ENCODE peak calls at places on chromosomes 5 and 9, in six cellular contexts. H, V, T, P, D and B are unnamed samples.

GRCh38 chr5:125604104-125604503 is 819.1 kb upstream of the GRAMD2B start:
- DNase-seq in H (no peak), V (no peak), T (no peak), P (no peak), D (no peak), B (no peak)

GRCh38 chr5:66498791-66499207 is 97.4 kb upstream of the MAST4 start:
- DNase-seq in H (peak), V (no peak), T (peak), P (peak), D (peak), B (peak)

GRCh38 chr9:134234001-134234660 is 69.8 kb upstream of the RNU6ATAC start:
- DNase-seq in H (peak), V (no peak), T (no peak), P (no peak), D (no peak), B (no peak)

GRCh38 chr9:131669234-131670172 is 70.4 kb downstream of the RAPGEF1 start:
- DNase-seq in H (no peak), V (no peak), T (no peak), P (no peak), D (no peak), B (no peak)

GRCh38 chr9:123851851-123852250 is 78.1 kb downstream of the DENND1A start:
- DNase-seq in H (no peak), V (no peak), T (no peak), P (no peak), D (no peak), B (no peak)

GRCh38 chr9:33159760-33160127 is 7.4 kb downstream of the B4GALT1 start:
- DNase-seq in H (no peak), V (peak), T (no peak), P (peak), D (peak), B (peak)

GRCh38 chr9:109600142-109600541 is 102.0 kb upstream of the PTPN3 start:
- DNase-seq in H (no peak), V (no peak), T (no peak), P (peak), D (no peak), B (no peak)

GRCh38 chr5:66881475-66882161 is 285.4 kb downstream of the MAST4 start:
- DNase-seq in H (peak), V (no peak), T (no peak), P (peak), D (peak), B (no peak)

GRCh38 chr5:137751869-137752491 is 2.2 kb downstream of the HNRNPA0 start:
- DNase-seq in H (no peak), V (no peak), T (no peak), P (peak), D (peak), B (peak)

GRCh38 chr9:114906922-114907571 is 23.3 kb downstream of the TNFSF8 start:
- DNase-seq in H (peak), V (no peak), T (no peak), P (peak), D (peak), B (peak)

GRCh38 chr5:39005566-39006232 is 68.5 kb downstream of the RICTOR start:
- DNase-seq in H (peak), V (no peak), T (no peak), P (peak), D (peak), B (no peak)

GRCh38 chr5:150496098-150496497 is 11.8 kb upstream of the NDST1 start:
- DNase-seq in H (no peak), V (no peak), T (no peak), P (no peak), D (no peak), B (no peak)

GRCh38 chr9:116196806-116197205 is 43.2 kb downstream of the PAPPA start:
- DNase-seq in H (no peak), V (no peak), T (no peak), P (no peak), D (no peak), B (no peak)

GRCh38 chr5:58871648-58872242 is 288.9 kb downstream of the RAB3C start:
- DNase-seq in H (peak), V (no peak), T (no peak), P (peak), D (peak), B (peak)

GRCh38 chr5:148457183-148457620 is 73.4 kb downstream of the FBXO38 start:
- DNase-seq in H (peak), V (no peak), T (no peak), P (no peak), D (peak), B (peak)

GRCh38 chr9:114678847-114679246 is 3.1 kb downstream of the TEX48 start:
- DNase-seq in H (no peak), V (no peak), T (no peak), P (peak), D (no peak), B (no peak)

GRCh38 chr9:14692918-14693861 is at the start of gene ZDHHC21:
- DNase-seq in H (peak), V (peak), T (peak), P (peak), D (peak), B (peak)

GRCh38 chr5:142465476-142465875 is 140.7 kb upstream of the SPRY4 start:
- DNase-seq in H (no peak), V (no peak), T (no peak), P (no peak), D (no peak), B (no peak)

GRCh38 chr9:83639266-83639665 is 16.3 kb downstream of the IDNK start:
- DNase-seq in H (no peak), V (no peak), T (no peak), P (no peak), D (no peak), B (no peak)

GRCh38 chr5:1211701-1212100 is 10.3 kb downstream of the SLC6A19 start:
- DNase-seq in H (no peak), V (no peak), T (no peak), P (no peak), D (no peak), B (no peak)

GRCh38 chr5:68114641-68115040 is 100.9 kb upstream of the PIK3R1 start:
- DNase-seq in H (peak), V (no peak), T (no peak), P (peak), D (no peak), B (no peak)

GRCh38 chr5:141487131-141487530 is 1.8 kb upstream of the PCDHGC5 start:
- DNase-seq in H (no peak), V (no peak), T (no peak), P (no peak), D (no peak), B (no peak)

GRCh38 chr5:58072202-58072791 is 387.6 kb downstream of the PLK2 start:
- DNase-seq in H (no peak), V (no peak), T (no peak), P (peak), D (no peak), B (peak)

GRCh38 chr9:98654247-98654646 is 54.5 kb downstream of the GABBR2 start:
- DNase-seq in H (peak), V (no peak), T (no peak), P (peak), D (no peak), B (no peak)

GRCh38 chr5:127875235-127876021 is 172.2 kb downstream of the CCDC192 start:
- DNase-seq in H (peak), V (no peak), T (peak), P (peak), D (peak), B (peak)

DNA sequence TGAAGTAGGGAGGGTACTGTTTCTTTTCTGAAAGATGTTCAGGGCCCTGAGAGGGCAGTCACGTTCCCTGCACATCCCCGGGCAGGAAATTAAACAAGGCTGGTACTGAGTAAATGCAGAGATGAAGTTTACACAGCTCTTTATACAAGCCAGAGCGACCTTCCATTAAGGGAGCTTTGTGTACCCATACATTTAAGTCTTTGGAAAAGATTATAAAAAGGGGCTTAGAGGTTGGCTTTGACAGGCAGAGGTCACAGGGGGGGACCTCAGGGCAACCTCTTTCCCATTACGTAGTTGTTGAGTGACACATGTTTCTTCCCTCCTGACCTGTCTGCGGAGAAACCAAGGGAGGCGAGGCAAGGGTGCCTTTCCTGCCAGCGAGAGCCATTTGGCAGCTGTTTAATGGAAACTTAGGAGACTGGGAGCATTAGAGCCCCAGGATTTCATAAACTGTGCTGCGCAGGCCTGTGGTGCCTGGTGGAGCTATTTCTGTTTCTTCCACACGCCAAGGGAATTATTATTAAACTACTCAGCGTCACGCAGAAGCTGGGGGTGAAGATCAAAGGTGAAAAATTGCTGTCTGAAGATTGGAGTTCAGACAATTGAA is 3.1 kb upstream of the SMIM32 start:
- DNase-seq in H (no peak), V (no peak), T (peak), P (no peak), D (no peak), B (peak)
- H3K27ac ChIP-seq in H (no peak), V (no peak), T (no peak), P (no peak), D (no peak), B (no peak)

DNA sequence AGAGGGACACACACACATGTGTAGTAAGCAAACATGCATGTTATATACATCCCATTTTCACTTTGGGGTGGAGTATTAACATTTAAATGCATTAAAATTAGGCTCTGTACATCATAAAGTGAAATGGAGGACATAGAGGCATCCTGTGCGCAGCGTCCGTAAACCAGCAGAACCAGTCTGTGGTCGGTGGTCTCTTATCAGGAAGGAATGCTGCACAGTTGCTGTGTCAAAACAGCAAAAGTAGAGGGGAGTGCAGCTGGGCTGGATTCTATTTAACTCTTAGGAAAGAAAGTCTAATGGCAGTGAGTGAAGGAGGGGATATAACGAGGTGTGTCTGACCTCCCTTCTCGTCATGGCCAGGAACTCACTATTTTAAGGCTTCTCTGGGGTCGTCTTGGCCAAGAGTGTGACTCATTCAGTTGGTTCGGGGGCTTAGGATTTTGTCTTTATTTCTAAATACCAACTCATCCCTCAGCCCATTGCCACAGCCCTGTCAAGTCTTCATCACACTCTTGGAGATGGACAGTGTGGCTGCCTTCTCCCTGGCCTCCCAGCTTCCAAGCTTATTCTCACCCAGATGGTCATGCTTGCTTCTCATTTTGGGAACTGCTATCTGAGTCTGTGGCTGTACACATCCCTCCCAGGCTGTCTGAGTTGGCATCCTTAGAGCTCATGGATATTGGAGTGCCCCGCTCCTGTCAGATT is 20.1 kb upstream of the CXCL14 start:
- DNase-seq in H (no peak), V (peak), T (no peak), P (no peak), D (no peak), B (no peak)
- H3K27ac ChIP-seq in H (no peak), V (no peak), T (no peak), P (no peak), D (no peak), B (no peak)

DNA sequence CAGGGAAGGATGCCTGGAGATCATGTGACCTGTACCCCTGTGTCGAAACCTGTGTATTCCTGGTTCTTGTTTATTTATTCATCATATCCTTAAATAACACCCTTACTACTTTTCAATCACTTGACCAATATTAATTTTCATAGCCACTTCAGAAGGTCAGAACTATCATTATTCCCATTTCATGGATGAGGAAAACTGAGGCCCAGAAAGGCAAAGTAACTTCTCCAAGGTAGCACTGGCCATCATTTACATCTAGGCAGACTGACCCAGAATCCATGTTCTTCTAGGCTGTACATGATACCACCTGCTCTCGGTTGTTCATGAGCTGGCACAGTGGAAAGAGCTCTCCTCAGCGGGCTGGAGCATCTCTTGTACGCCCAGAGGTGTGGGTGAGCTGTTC is 49.4 kb downstream of the KCNIP1 start:
- DNase-seq in H (no peak), V (no peak), T (no peak), P (no peak), D (no peak), B (no peak)
- H3K27ac ChIP-seq in H (no peak), V (no peak), T (peak), P (no peak), D (no peak), B (no peak)

GRCh38 chr5:88679638-88680037 is 203.3 kb downstream of the MEF2C start:
- DNase-seq in H (no peak), V (no peak), T (no peak), P (no peak), D (no peak), B (no peak)

GRCh38 chr5:88678780-88679491 is 204.0 kb downstream of the MEF2C start:
- DNase-seq in H (no peak), V (no peak), T (no peak), P (no peak), D (no peak), B (no peak)

GRCh38 chr5:88676637-88677481 is 206.1 kb downstream of the MEF2C start:
- DNase-seq in H (no peak), V (no peak), T (no peak), P (no peak), D (no peak), B (no peak)

GRCh38 chr5:88677502-88677901 is 205.5 kb downstream of the MEF2C start:
- DNase-seq in H (no peak), V (no peak), T (no peak), P (no peak), D (no peak), B (no peak)

GRCh38 chr5:88677943-88678779 is 204.8 kb downstream of the MEF2C start:
- DNase-seq in H (no peak), V (no peak), T (no peak), P (no peak), D (no peak), B (no peak)
- H3K27ac ChIP-seq in H (no peak), V (no peak), T (peak), P (no peak), D (no peak), B (no peak)

GRCh38 chr9:106933470-106933869 is 70.5 kb downstream of the ZNF462 start:
- DNase-seq in H (no peak), V (no peak), T (no peak), P (peak), D (no peak), B (no peak)
- H3K27ac ChIP-seq in H (no peak), V (no peak), T (no peak), P (no peak), D (no peak), B (no peak)

DNA sequence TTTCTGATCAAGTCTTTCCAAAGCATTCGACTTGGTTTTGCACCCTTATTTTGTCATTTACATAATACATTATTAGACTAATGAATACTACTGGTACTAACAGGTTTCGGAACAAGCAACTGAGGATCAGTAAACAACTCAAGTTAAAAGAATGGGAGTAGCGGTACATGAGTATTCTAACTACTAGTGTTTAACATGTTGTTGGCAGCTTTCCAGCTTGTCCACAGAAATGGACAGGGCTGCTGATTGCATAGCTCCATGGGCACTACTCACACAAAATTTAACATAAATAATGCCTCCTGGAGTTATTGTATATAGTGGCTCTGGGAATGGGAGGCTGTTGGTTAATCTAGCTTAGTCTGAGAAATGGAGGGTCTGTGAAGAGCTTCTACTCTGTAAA is 6.7 kb downstream of the NCBP1 start:
- DNase-seq in H (no peak), V (no peak), T (no peak), P (peak), D (no peak), B (no peak)
- H3K27ac ChIP-seq in H (no peak), V (no peak), T (no peak), P (no peak), D (no peak), B (no peak)

GRCh38 chr5:80198399-80198798 is 57.4 kb downstream of the SERINC5 start:
- DNase-seq in H (no peak), V (no peak), T (peak), P (no peak), D (no peak), B (no peak)
- H3K27ac ChIP-seq in H (no peak), V (peak), T (peak), P (no peak), D (no peak), B (no peak)

DNA sequence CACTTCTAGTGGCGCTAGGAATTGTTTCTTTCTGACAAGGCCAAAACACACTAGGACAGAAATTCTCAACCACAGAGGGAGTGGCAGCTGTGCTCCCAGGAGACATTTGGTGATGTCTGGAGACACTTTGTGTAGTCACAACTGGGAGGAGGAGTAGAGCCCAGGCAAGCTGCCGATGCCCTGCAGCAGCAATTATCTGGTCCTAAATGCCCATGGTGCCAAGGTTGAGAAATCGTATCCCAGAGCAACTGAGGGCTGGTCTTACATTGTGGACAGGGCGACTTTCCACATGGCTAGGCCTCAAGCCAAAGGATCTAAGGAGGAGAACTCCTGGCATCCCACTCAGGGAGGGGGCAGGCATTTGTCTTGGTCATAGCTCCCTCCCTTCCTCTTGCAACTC is 259.9 kb downstream of the GADD45G start:
- DNase-seq in H (no peak), V (no peak), T (no peak), P (no peak), D (no peak), B (no peak)
- H3K27ac ChIP-seq in H (no peak), V (no peak), T (no peak), P (no peak), D (no peak), B (no peak)

DNA sequence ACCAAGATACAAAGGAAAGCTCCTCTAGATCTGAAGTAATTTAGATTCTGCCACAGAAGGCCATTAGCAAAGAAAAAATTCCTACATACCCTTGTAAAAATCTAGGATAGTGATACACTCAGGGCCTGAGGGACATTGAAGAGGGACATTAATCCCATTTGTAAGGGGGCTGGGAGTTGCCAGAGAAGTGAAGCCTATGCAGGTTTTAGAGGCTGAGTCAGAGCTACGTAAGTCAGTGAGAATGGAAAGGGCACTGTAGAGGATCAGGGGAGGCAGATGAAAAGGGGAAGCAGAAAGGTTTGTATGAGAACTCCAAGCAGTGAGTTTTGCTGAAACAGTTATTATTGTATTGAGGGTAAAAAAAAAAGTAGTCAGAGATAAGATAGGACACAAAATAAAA is 286.9 kb upstream of the TARS1 start:
- DNase-seq in H (no peak), V (no peak), T (no peak), P (no peak), D (no peak), B (no peak)
- H3K27ac ChIP-seq in H (no peak), V (no peak), T (no peak), P (no peak), D (no peak), B (no peak)

DNA sequence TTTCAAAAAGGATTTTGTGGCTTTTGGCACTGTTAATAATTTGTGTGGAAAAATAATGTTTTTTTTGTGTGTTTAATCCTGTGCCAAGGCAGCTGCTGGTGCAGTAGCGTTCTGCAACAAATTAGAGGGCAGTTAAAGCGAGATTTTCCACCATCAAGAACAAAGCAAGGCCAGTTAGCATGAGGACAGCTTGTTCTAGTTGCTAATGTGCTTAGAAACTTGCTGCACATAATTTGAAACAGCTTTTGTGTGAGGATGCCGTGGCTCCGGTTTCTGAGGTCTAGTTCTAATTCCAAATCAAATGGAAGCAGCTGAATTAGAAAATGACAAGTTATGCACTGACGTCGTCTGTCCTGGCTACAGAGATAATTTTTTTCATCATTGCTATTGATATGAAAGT is 128.5 kb downstream of the SPATA31D1 start:
- DNase-seq in H (no peak), V (no peak), T (peak), P (peak), D (no peak), B (peak)
- H3K27ac ChIP-seq in H (no peak), V (no peak), T (peak), P (no peak), D (no peak), B (peak)